ENCODE peak calls at places on chromosome 1, in eight cellular contexts. One of them, this sample, is unnamed.

GRCh38 chr1:174998569-174999215 is 1.1 kb upstream of the CACYBP start:
- DNase-seq in H54: no peak
- DNase-seq in vagina: peak; percentile 89
- DNase-seq in central memory CD4-positive, alpha-beta T cell: peak; percentile 68
- DNase-seq in T-helper 2 cell: peak; percentile 60
- DNase-seq in CD8-positive, alpha-beta memory T cell: peak; percentile 4
- DNase-seq in KG1: peak; percentile 63
- DNase-seq in PC-9: peak; percentile 68
- DNase-seq in this sample: peak; percentile 39

GRCh38 chr1:206685749-206686485 is 1.2 kb downstream of the MAPKAPK2 start:
- DNase-seq in H54: peak; percentile 56
- DNase-seq in vagina: no peak
- DNase-seq in central memory CD4-positive, alpha-beta T cell: peak; percentile 59
- DNase-seq in T-helper 2 cell: peak; percentile 62
- DNase-seq in CD8-positive, alpha-beta memory T cell: peak; percentile 34
- DNase-seq in KG1: peak; percentile 43
- DNase-seq in PC-9: peak; percentile 70
- DNase-seq in this sample: peak; percentile 72

GRCh38 chr1:183812686-183813569 is 8.0 kb downstream of the RGL1 start:
- DNase-seq in H54: no peak
- DNase-seq in vagina: no peak
- DNase-seq in central memory CD4-positive, alpha-beta T cell: no peak
- DNase-seq in T-helper 2 cell: no peak
- DNase-seq in CD8-positive, alpha-beta memory T cell: no peak
- DNase-seq in KG1: no peak
- DNase-seq in PC-9: no peak
- DNase-seq in this sample: peak; percentile 66

GRCh38 chr1:165666152-165666551 is 32.2 kb downstream of the ALDH9A1 start:
- DNase-seq in H54: no peak
- DNase-seq in vagina: no peak
- DNase-seq in central memory CD4-positive, alpha-beta T cell: no peak
- DNase-seq in T-helper 2 cell: no peak
- DNase-seq in CD8-positive, alpha-beta memory T cell: no peak
- DNase-seq in KG1: no peak
- DNase-seq in PC-9: no peak
- DNase-seq in this sample: peak; percentile 28

GRCh38 chr1:17199267-17200044 is 5.5 kb upstream of the PADI1 start:
- DNase-seq in H54: no peak
- DNase-seq in vagina: no peak
- DNase-seq in central memory CD4-positive, alpha-beta T cell: no peak
- DNase-seq in T-helper 2 cell: no peak
- DNase-seq in CD8-positive, alpha-beta memory T cell: no peak
- DNase-seq in KG1: no peak
- DNase-seq in PC-9: no peak
- DNase-seq in this sample: peak; percentile 33

GRCh38 chr1:198151688-198152087 is 5.1 kb upstream of the NEK7 start:
- DNase-seq in H54: no peak
- DNase-seq in vagina: no peak
- DNase-seq in central memory CD4-positive, alpha-beta T cell: no peak
- DNase-seq in T-helper 2 cell: no peak
- DNase-seq in CD8-positive, alpha-beta memory T cell: no peak
- DNase-seq in KG1: no peak
- DNase-seq in PC-9: no peak
- DNase-seq in this sample: peak; percentile 62

GRCh38 chr1:36516372-36517018 is 33.8 kb upstream of the CSF3R start:
- DNase-seq in H54: peak; percentile 80
- DNase-seq in vagina: no peak
- DNase-seq in central memory CD4-positive, alpha-beta T cell: peak; percentile 14
- DNase-seq in T-helper 2 cell: peak; percentile 3
- DNase-seq in CD8-positive, alpha-beta memory T cell: peak; percentile 6
- DNase-seq in KG1: peak; percentile 11
- DNase-seq in PC-9: no peak
- DNase-seq in this sample: peak; percentile 21

GRCh38 chr1:68143633-68144032 is 88.7 kb downstream of the WLS start:
- DNase-seq in H54: no peak
- DNase-seq in vagina: no peak
- DNase-seq in central memory CD4-positive, alpha-beta T cell: no peak
- DNase-seq in T-helper 2 cell: no peak
- DNase-seq in CD8-positive, alpha-beta memory T cell: no peak
- DNase-seq in KG1: no peak
- DNase-seq in PC-9: no peak
- DNase-seq in this sample: peak; percentile 36

GRCh38 chr1:181062800-181063428 is 25.6 kb upstream of the IER5 start:
- DNase-seq in H54: no peak
- DNase-seq in vagina: no peak
- DNase-seq in central memory CD4-positive, alpha-beta T cell: peak; percentile 21
- DNase-seq in T-helper 2 cell: no peak
- DNase-seq in CD8-positive, alpha-beta memory T cell: no peak
- DNase-seq in KG1: peak; percentile 37
- DNase-seq in PC-9: no peak
- DNase-seq in this sample: no peak

GRCh38 chr1:22751124-22751531 is 40.5 kb downstream of the EPHB2 start:
- DNase-seq in H54: no peak
- DNase-seq in vagina: no peak
- DNase-seq in central memory CD4-positive, alpha-beta T cell: no peak
- DNase-seq in T-helper 2 cell: no peak
- DNase-seq in CD8-positive, alpha-beta memory T cell: no peak
- DNase-seq in KG1: no peak
- DNase-seq in PC-9: peak; percentile 35
- DNase-seq in this sample: no peak

GRCh38 chr1:4597020-4597419 is 57.4 kb upstream of the AJAP1 start:
- DNase-seq in H54: no peak
- DNase-seq in vagina: no peak
- DNase-seq in central memory CD4-positive, alpha-beta T cell: no peak
- DNase-seq in T-helper 2 cell: no peak
- DNase-seq in CD8-positive, alpha-beta memory T cell: no peak
- DNase-seq in KG1: no peak
- DNase-seq in PC-9: no peak
- DNase-seq in this sample: no peak

GRCh38 chr1:219732814-219733491 is 120.0 kb upstream of the ZC3H11B start:
- DNase-seq in H54: no peak
- DNase-seq in vagina: no peak
- DNase-seq in central memory CD4-positive, alpha-beta T cell: no peak
- DNase-seq in T-helper 2 cell: no peak
- DNase-seq in CD8-positive, alpha-beta memory T cell: no peak
- DNase-seq in KG1: no peak
- DNase-seq in PC-9: no peak
- DNase-seq in this sample: no peak

GRCh38 chr1:83086346-83086745 is 912.6 kb downstream of the TTLL7 start:
- DNase-seq in H54: no peak
- DNase-seq in vagina: no peak
- DNase-seq in central memory CD4-positive, alpha-beta T cell: no peak
- DNase-seq in T-helper 2 cell: no peak
- DNase-seq in CD8-positive, alpha-beta memory T cell: no peak
- DNase-seq in KG1: no peak
- DNase-seq in PC-9: peak; percentile 91
- DNase-seq in this sample: no peak

GRCh38 chr1:58784758-58785423 is 1.0 kb upstream of the JUN start:
- DNase-seq in H54: no peak
- DNase-seq in vagina: peak; percentile 97
- DNase-seq in central memory CD4-positive, alpha-beta T cell: peak; percentile 90
- DNase-seq in T-helper 2 cell: peak; percentile 88
- DNase-seq in CD8-positive, alpha-beta memory T cell: peak; percentile 86
- DNase-seq in KG1: no peak
- DNase-seq in PC-9: peak; percentile 65
- DNase-seq in this sample: peak; percentile 90

GRCh38 chr1:80579055-80579454 is 1221.7 kb upstream of the ADGRL2 start:
- DNase-seq in H54: no peak
- DNase-seq in vagina: no peak
- DNase-seq in central memory CD4-positive, alpha-beta T cell: no peak
- DNase-seq in T-helper 2 cell: no peak
- DNase-seq in CD8-positive, alpha-beta memory T cell: no peak
- DNase-seq in KG1: no peak
- DNase-seq in PC-9: no peak
- DNase-seq in this sample: no peak

GRCh38 chr1:115123116-115123515 is 33.8 kb upstream of the TSPAN2 start:
- DNase-seq in H54: no peak
- DNase-seq in vagina: peak; percentile 34
- DNase-seq in central memory CD4-positive, alpha-beta T cell: no peak
- DNase-seq in T-helper 2 cell: no peak
- DNase-seq in CD8-positive, alpha-beta memory T cell: no peak
- DNase-seq in KG1: no peak
- DNase-seq in PC-9: no peak
- DNase-seq in this sample: peak; percentile 16

This sample was measured in astrocyte.